ENCODE peak calls at places on chromosome 19, in five cellular contexts. V is adrenal gland, F is spleen, L is A549, P is suprapubic skin. J is an unnamed sample.

GRCh38 chr19:33888665-33889064 is 92.0 kb downstream of the KCTD15 start:
- DNase-seq in V (no peak), F (no peak), L (no peak), P (no peak), J (no peak)

GRCh38 chr19:5184930-5185329 is 155.7 kb downstream of the PTPRS start:
- DNase-seq in V (no peak), F (no peak), L (no peak), P (no peak), J (no peak)

GRCh38 chr19:11291991-11292390 is 4.0 kb upstream of the TSPAN16 start:
- DNase-seq in V (no peak), F (no peak), L (no peak), P (no peak), J (no peak)

GRCh38 chr19:29966594-29967249 is 24.7 kb downstream of the URI1 start:
- DNase-seq in V (no peak), F (no peak), L (no peak), P (no peak), J (no peak)

GRCh38 chr19:40688987-40689338 is 1.5 kb downstream of the NUMBL start:
- DNase-seq in V (no peak), F (no peak), L (no peak), P (no peak), J (no peak)

GRCh38 chr19:2044709-2045500 is 6.1 kb downstream of the MKNK2 start:
- DNase-seq in V (no peak), F (no peak), L (no peak), P (peak), J (no peak)

GRCh38 chr19:488505-489417 is 7.5 kb upstream of the MADCAM1 start:
- DNase-seq in V (peak), F (peak), L (peak), P (peak), J (peak)

GRCh38 chr19:9913237-9914000 is 22.9 kb downstream of the OLFM2 start:
- DNase-seq in V (peak), F (peak), L (peak), P (no peak), J (no peak)

GRCh38 chr19:51207747-51208146 is 17.1 kb upstream of the CD33 start:
- DNase-seq in V (no peak), F (no peak), L (no peak), P (no peak), J (no peak)

GRCh38 chr19:28331596-28331995 is 881.4 kb downstream of the UQCRFS1 start:
- DNase-seq in V (no peak), F (no peak), L (no peak), P (no peak), J (no peak)

GRCh38 chr19:28332351-28332750 is 880.6 kb downstream of the UQCRFS1 start:
- DNase-seq in V (no peak), F (no peak), L (no peak), P (no peak), J (no peak)

GRCh38 chr19:28332886-28333285 is 880.1 kb downstream of the UQCRFS1 start:
- DNase-seq in V (no peak), F (no peak), L (no peak), P (no peak), J (no peak)

GRCh38 chr19:28329429-28329828 is 883.5 kb downstream of the UQCRFS1 start:
- DNase-seq in V (no peak), F (no peak), L (no peak), P (no peak), J (no peak)

GRCh38 chr19:28330831-28331230 is 882.1 kb downstream of the UQCRFS1 start:
- DNase-seq in V (no peak), F (no peak), L (no peak), P (no peak), J (no peak)
- TF ChIP-seq POLR2A in V (no peak), F (no peak), L (no peak), P (no peak), J (no peak)

GRCh38 chr19:4066682-4067395 is at the start of gene ZBTB7A:
- DNase-seq in V (peak), F (peak), L (peak), P (no peak), J (peak)

GRCh38 chr19:4066176-4066606 is 508 bp downstream of the ZBTB7A start:
- DNase-seq in V (peak), F (peak), L (no peak), P (no peak), J (no peak)

GRCh38 chr19:4064073-4064550 is 2.6 kb downstream of the ZBTB7A start:
- DNase-seq in V (peak), F (no peak), L (no peak), P (no peak), J (no peak)

GRCh38 chr19:4064551-4065260 is 2.0 kb downstream of the ZBTB7A start:
- DNase-seq in V (peak), F (peak), L (no peak), P (no peak), J (no peak)

GRCh38 chr19:4065430-4066175 is 1.1 kb downstream of the ZBTB7A start:
- DNase-seq in V (peak), F (peak), L (peak), P (peak), J (peak)
- TF ChIP-seq POLR2A in V (peak), F (peak), L (no peak), P (no peak), J (peak)

DNA sequence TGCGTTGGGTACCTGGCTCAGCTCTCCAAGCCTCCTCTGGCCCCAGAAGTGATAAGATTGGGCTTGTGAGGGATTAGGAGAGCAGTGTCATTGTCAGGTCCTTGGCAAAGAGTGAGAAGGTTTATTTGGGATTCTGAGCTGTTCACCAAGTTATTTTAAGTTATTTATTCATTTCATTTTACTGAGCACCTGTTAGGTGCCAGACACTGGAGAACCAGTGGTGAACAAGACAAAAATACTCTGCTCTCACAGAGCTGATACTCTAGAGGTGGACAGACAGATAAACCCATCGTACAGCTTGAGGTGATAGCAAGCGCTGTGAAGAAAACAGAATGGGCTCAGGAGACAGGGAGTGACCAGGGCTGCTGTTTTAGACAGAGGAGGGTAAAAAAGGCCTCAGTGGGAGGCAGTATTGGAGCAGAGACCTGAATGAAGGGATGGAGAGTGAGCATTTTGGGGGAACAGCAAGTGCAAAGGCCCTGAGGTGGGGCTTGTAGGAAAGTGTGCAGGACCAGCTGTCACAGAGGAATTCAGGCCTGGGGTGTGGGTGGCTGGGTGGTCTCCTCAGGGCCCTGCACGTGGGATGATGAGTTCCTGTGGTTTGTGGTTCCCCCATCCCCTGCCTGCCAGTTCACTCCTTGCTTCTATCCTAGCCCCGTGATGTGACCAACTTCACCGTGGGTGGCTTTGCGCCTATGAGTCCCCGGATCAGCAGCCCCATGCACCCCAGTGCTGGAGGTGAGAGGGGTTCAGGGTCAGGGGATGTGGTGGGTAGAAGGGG is 8.7 kb upstream of the TIMM50 start:
- DNase-seq in V (no peak), F (no peak), L (no peak), P (no peak), J (no peak)
- TF ChIP-seq POLR2A in V (no peak), F (no peak), L (no peak), P (no peak), J (no peak)

GRCh38 chr19:20661150-20661819 is at the start of gene ZNF626:
- DNase-seq in V (peak), F (peak), L (no peak), P (peak), J (peak)

GRCh38 chr19:20662421-20663105 is 1.2 kb upstream of the ZNF626 start:
- DNase-seq in V (no peak), F (no peak), L (no peak), P (no peak), J (no peak)

GRCh38 chr19:20660473-20660872 is 898 bp downstream of the ZNF626 start:
- DNase-seq in V (no peak), F (no peak), L (no peak), P (no peak), J (no peak)

GRCh38 chr19:20667281-20667680 is 5.9 kb upstream of the ZNF626 start:
- DNase-seq in V (no peak), F (no peak), L (no peak), P (no peak), J (no peak)

GRCh38 chr19:20664917-20665781 is 3.8 kb upstream of the ZNF626 start:
- DNase-seq in V (no peak), F (no peak), L (no peak), P (no peak), J (no peak)
- TF ChIP-seq POLR2A in V (no peak), F (no peak), L (no peak), P (no peak), J (no peak)

GRCh38 chr19:14073925-14074838 is 1.6 kb downstream of the MISP3 start:
- DNase-seq in V (peak), F (peak), L (no peak), P (no peak), J (no peak)
- TF ChIP-seq POLR2A in V (no peak), F (no peak), L (no peak), P (no peak), J (no peak)

GRCh38 chr19:44891016-44891882 is at the start of gene TOMM40:
- DNase-seq in V (peak), F (peak), L (peak), P (no peak), J (no peak)
- TF ChIP-seq POLR2A in V (peak), F (no peak), L (peak), P (no peak), J (peak)

DNA sequence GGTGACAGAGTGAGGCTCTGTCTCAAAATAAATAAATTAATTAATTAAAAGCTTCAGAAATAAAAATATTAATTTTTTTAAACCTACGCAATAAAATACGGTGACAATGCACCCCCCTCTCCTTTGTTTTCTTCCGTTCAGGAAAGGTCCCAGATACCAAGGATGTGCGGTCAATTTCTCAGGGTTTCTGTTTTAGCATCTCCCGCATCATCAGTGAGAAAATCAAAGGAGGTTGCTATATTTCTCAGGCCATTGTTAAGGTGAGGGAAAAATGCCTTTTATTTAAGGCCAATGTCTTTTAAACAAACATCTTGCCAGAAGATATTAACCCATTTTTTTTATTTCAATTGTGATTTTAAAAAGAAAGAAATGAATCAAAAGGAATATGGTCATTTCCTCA is 111.7 kb downstream of the INSR start:
- DNase-seq in V (no peak), F (no peak), L (no peak), P (no peak), J (no peak)
- TF ChIP-seq POLR2A in V (no peak), F (no peak), L (no peak), P (no peak), J (no peak)

GRCh38 chr19:17266026-17266425 is 1.2 kb upstream of the BABAM1 start:
- DNase-seq in V (no peak), F (no peak), L (no peak), P (no peak), J (no peak)

GRCh38 chr19:17266589-17266974 is 661 bp upstream of the BABAM1 start:
- DNase-seq in V (no peak), F (no peak), L (no peak), P (no peak), J (no peak)

GRCh38 chr19:17264641-17264979 is at the start of gene USHBP1:
- DNase-seq in V (peak), F (no peak), L (no peak), P (no peak), J (no peak)

GRCh38 chr19:17268754-17269153 is 1.5 kb downstream of the BABAM1 start:
- DNase-seq in V (no peak), F (no peak), L (no peak), P (no peak), J (no peak)

GRCh38 chr19:17266975-17267788 is at the start of gene BABAM1:
- DNase-seq in V (peak), F (peak), L (peak), P (peak), J (peak)
- TF ChIP-seq POLR2A in V (peak), F (no peak), L (peak), P (no peak), J (peak)

DNA sequence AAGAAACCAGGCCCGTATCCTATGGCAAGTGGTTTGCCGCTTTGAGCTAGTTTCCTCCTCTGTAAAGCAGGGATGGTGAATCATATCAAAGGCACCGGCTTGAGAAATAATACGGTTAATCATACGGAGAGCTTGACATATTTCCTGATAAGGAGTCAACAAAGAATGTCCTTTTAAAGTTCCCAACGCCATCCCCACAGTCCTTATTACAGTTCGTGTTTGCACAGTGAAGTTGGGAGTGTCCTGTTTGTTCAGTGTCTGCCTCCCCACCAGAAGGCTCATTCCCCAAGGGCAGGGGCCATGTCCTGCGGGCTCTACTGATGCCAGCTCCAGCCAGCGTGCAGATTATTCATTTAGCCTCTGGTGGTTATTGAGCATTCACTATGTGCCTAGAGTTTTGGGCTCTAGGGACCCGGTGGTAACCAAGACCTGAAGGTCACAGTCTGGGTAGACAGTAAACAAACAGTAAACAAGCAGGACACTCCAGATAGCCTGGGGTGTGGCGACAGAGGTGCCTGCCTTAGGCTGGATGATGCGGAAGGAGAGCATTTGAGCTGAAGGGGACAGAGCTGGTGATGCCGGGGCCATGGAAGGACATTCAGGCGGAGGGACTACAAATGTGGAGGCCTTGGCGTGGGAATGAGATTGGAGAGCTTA is 6.3 kb downstream of the GRAMD1A start:
- DNase-seq in V (no peak), F (peak), L (peak), P (no peak), J (no peak)
- TF ChIP-seq POLR2A in V (peak), F (no peak), L (no peak), P (no peak), J (no peak)

GRCh38 chr19:55461974-55462628 is 659 bp upstream of the ISOC2 start:
- DNase-seq in V (no peak), F (no peak), L (no peak), P (no peak), J (no peak)
- TF ChIP-seq POLR2A in V (no peak), F (no peak), L (peak), P (no peak), J (peak)